ENCODE peak calls at places on chromosomes 5 and 9, in four cellular contexts. D, F, N and W are unnamed samples.

GRCh38 chr5:1702318-1702717 is 97.3 kb downstream of the MRPL36 start:
- DNase-seq in D (no peak), F (peak; percentile 41), N (no peak), W (no peak)

GRCh38 chr9:93619272-93619775 is 42.9 kb downstream of the PHF2 start:
- DNase-seq in D (no peak), F (no peak), N (no peak), W (no peak)

GRCh38 chr9:135959814-135960213 is 1.4 kb downstream of the UBAC1 start:
- DNase-seq in D (no peak), F (no peak), N (no peak), W (no peak)

GRCh38 chr5:35096209-35096608 is 48.5 kb upstream of the AGXT2 start:
- DNase-seq in D (no peak), F (no peak), N (no peak), W (no peak)

GRCh38 chr5:169119287-169120048 is 181.5 kb downstream of the SLIT3 start:
- DNase-seq in D (no peak), F (no peak), N (no peak), W (no peak)

GRCh38 chr5:10332301-10332700 is 21.2 kb upstream of the MARCHF6 start:
- DNase-seq in D (no peak), F (no peak), N (no peak), W (no peak)

GRCh38 chr9:1941989-1942388 is 73.2 kb upstream of the SMARCA2 start:
- DNase-seq in D (no peak), F (no peak), N (no peak), W (no peak)

GRCh38 chr9:134178394-134178780 is 14.0 kb upstream of the RNU6ATAC start:
- DNase-seq in D (no peak), F (no peak), N (no peak), W (peak; percentile 28)

GRCh38 chr9:77965445-77965844 is 66.2 kb downstream of the GNAQ start:
- DNase-seq in D (no peak), F (no peak), N (no peak), W (no peak)

GRCh38 chr9:114777841-114778240 is 28.0 kb downstream of the TNFSF15 start:
- DNase-seq in D (no peak), F (no peak), N (no peak), W (no peak)

GRCh38 chr9:4740373-4740622 is 704 bp downstream of the AK3 start:
- DNase-seq in D (no peak), F (no peak), N (no peak), W (no peak)

GRCh38 chr9:100167176-100167575 is 68.1 kb downstream of the INVS start:
- DNase-seq in D (no peak), F (no peak), N (no peak), W (no peak)

GRCh38 chr5:52134013-52134650 is 653.6 kb upstream of the ITGA1 start:
- DNase-seq in D (no peak), F (no peak), N (no peak), W (peak; percentile 6)

GRCh38 chr9:94804917-94805544 is 78.5 kb downstream of the AOPEP start:
- DNase-seq in D (no peak), F (no peak), N (no peak), W (no peak)

GRCh38 chr5:159098285-159099048 is 1.2 kb downstream of the EBF1 start:
- DNase-seq in D (no peak), F (no peak), N (no peak), W (no peak)

GRCh38 chr5:78497573-78498533 is 137.4 kb downstream of the SCAMP1 start:
- DNase-seq in D (no peak), F (no peak), N (no peak), W (no peak)

GRCh38 chr5:32027717-32028321 is 146.3 kb downstream of the GOLPH3 start:
- DNase-seq in D (no peak), F (no peak), N (no peak), W (no peak)

GRCh38 chr5:56669534-56670483 is 145.5 kb upstream of the MAP3K1 start:
- DNase-seq in D (peak; percentile 51), F (no peak), N (peak; percentile 98), W (no peak)

GRCh38 chr9:136457326-136457725 is 17.7 kb upstream of the INPP5E start:
- DNase-seq in D (no peak), F (no peak), N (no peak), W (no peak)

GRCh38 chr9:97504381-97505216 is 3.1 kb downstream of the TMOD1 start:
- DNase-seq in D (no peak), F (no peak), N (no peak), W (peak; percentile 71)

GRCh38 chr5:56190500-56190899 is 42.6 kb downstream of the ANKRD55 start:
- DNase-seq in D (no peak), F (no peak), N (no peak), W (no peak)

GRCh38 chr9:4538107-4538506 is 47.8 kb downstream of the SLC1A1 start:
- DNase-seq in D (no peak), F (no peak), N (no peak), W (no peak)

GRCh38 chr9:23962101-23962500 is 136.1 kb upstream of the ELAVL2 start:
- DNase-seq in D (no peak), F (no peak), N (no peak), W (no peak)

GRCh38 chr5:65539827-65540226 is 23.1 kb downstream of the CENPK start:
- DNase-seq in D (no peak), F (peak; percentile 21), N (no peak), W (no peak)

GRCh38 chr5:172502969-172503368 is 48.6 kb upstream of the SH3PXD2B start:
- DNase-seq in D (no peak), F (no peak), N (no peak), W (peak; percentile 41)

GRCh38 chr9:83032065-83032625 is 30.8 kb downstream of the RASEF start:
- DNase-seq in D (no peak), F (no peak), N (no peak), W (no peak)

GRCh38 chr5:175534070-175534932 is 55.9 kb downstream of the SFXN1 start:
- DNase-seq in D (peak; percentile 82), F (peak; percentile 74), N (peak; percentile 13), W (peak; percentile 90)

GRCh38 chr5:96149546-96149945 is 187.9 kb upstream of the ELL2 start:
- DNase-seq in D (no peak), F (no peak), N (no peak), W (no peak)

GRCh38 chr5:112331892-112332291 is 87.2 kb downstream of the EPB41L4A start:
- DNase-seq in D (no peak), F (no peak), N (no peak), W (no peak)

GRCh38 chr5:125042243-125042887 is 295.9 kb upstream of the ZNF608 start:
- DNase-seq in D (no peak), F (no peak), N (no peak), W (no peak)

GRCh38 chr9:91132576-91133073 is 229.1 kb downstream of the AUH start:
- DNase-seq in D (no peak), F (no peak), N (no peak), W (no peak)

GRCh38 chr9:114287001-114287762 is 35.7 kb upstream of the ORM1 start:
- DNase-seq in D (no peak), F (no peak), N (no peak), W (no peak)

GRCh38 chr9:32385885-32386283 is 1.4 kb downstream of the ACO1 start:
- DNase-seq in D (no peak), F (no peak), N (no peak), W (no peak)

DNA sequence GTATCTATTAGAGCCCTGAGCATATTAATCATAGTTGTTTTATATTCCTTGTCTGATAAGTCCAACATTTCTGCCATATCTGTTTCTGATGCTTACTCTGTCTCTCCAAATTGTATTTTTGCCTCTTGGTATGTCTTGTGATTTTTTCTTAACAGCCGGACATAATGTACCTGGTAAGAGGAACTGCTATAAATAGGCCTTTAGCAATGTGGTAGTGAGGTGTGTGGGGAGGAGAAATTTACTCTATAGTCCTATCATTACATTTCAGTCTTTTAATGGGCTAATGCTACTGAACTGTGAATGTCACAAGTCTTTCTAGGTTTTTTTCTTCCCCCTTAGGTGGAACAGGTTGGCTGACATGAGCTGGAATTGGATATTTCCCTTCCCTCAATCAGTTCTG is 176.1 kb upstream of the FGF10 start:
- DNase-seq in D (no peak), F (no peak), N (no peak), W (no peak)
- TF ChIP-seq NRF1 in D (no peak), F (no peak), N (no peak), W (no peak)

GRCh38 chr5:75007537-75007847 is 44.9 kb downstream of the GCNT4 start:
- DNase-seq in D (no peak), F (no peak), N (no peak), W (no peak)
- TF ChIP-seq NRF1 in D (no peak), F (no peak), N (no peak), W (no peak)

GRCh38 chr9:27572036-27572435 is 1.2 kb downstream of the C9orf72 start:
- DNase-seq in D (no peak), F (no peak), N (no peak), W (no peak)

GRCh38 chr9:27569406-27569805 is 3.9 kb downstream of the C9orf72 start:
- DNase-seq in D (no peak), F (no peak), N (no peak), W (no peak)

GRCh38 chr9:27573699-27574265 is 501 bp upstream of the C9orf72 start:
- DNase-seq in D (peak; percentile 95), F (peak; percentile 56), N (peak; percentile 98), W (peak; percentile 87)

GRCh38 chr9:27572566-27572917 is 739 bp downstream of the C9orf72 start:
- DNase-seq in D (no peak), F (peak; percentile 1), N (no peak), W (peak; percentile 50)

DNA sequence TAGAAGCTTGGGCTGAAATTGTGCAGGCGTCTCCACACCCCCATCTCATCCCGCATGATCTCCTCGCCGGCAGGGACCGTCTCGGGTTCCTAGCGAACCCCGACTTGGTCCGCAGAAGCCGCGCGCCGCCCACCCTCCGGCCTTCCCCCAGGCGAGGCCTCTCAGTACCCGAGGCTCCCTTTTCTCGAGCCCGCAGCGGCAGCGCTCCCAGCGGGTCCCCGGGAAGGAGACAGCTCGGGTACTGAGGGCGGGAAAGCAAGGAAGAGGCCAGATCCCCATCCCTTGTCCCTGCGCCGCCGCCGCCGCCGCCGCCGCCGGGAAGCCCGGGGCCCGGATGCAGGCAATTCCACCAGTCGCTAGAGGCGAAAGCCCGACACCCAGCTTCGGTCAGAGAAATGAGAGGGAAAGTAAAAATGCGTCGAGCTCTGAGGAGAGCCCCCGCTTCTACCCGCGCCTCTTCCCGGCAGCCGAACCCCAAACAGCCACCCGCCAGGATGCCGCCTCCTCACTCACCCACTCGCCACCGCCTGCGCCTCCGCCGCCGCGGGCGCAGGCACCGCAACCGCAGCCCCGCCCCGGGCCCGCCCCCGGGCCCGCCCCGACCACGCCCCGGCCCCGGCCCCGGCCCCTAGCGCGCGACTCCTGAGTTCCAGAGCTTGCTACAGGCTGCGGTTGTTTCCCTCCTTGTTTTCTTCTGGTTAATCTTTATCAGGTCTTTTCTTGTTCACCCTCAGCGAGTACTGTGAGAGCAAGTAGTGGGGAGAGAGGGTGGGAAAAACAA is at the start of gene C9orf72:
- DNase-seq in D (no peak), F (peak; percentile 70), N (no peak), W (peak; percentile 94)
- TF ChIP-seq NRF1 in D (no peak), F (peak; percentile 32), N (no peak), W (no peak)

DNA sequence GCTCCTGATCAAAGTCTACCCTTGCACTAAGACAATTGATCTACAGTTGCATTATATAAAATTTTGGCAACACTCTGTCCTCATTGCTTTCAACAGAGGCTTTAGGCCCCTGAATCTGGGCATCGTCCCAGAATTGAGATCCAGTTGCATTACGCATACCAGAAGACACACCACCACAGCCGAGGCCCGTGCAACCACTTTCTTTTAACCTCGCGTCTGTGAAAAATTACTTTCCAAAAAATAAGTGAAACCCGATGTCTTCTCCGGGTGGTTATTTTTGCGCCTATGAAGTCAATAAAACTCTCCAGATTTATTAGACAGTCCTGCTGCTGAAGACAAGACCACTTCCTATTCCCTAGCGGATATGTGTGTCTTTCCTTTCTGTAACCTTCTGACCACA is 52.1 kb upstream of the NFIB start:
- DNase-seq in D (no peak), F (no peak), N (no peak), W (no peak)
- TF ChIP-seq NRF1 in D (no peak), F (no peak), N (no peak), W (no peak)